ENCODE peak calls at places on chromosome 16, in six cellular contexts. One of them, this sample, is unnamed.
A peak's percentile ranks its signal among the peaks of the same experiment; 100 is the strongest.

GRCh38 chr16:16014329-16015224 is 65.2 kb downstream of the ABCC1 start:
- DNase-seq in GM10248: no peak
- DNase-seq in nephron progenitor cell: no peak
- DNase-seq in dorsolateral prefrontal cortex: no peak
- DNase-seq in brain microvascular endothelial cell: no peak
- DNase-seq in choroid plexus epithelial cell: peak; percentile 56
- DNase-seq in this sample: no peak

GRCh38 chr16:57184890-57185445 is 871 bp downstream of the PSME3IP1 start:
- DNase-seq in nephron progenitor cell: no peak
- DNase-seq in GM10248: no peak
- DNase-seq in dorsolateral prefrontal cortex: no peak
- DNase-seq in brain microvascular endothelial cell: no peak
- DNase-seq in choroid plexus epithelial cell: no peak
- DNase-seq in this sample: no peak

GRCh38 chr16:17465460-17465859 is 5.3 kb downstream of the XYLT1 start:
- DNase-seq in GM10248: no peak
- DNase-seq in brain microvascular endothelial cell: no peak
- DNase-seq in dorsolateral prefrontal cortex: no peak
- DNase-seq in choroid plexus epithelial cell: no peak
- DNase-seq in nephron progenitor cell: no peak
- DNase-seq in this sample: no peak

GRCh38 chr16:10078541-10078949 is 103.7 kb downstream of the GRIN2A start:
- DNase-seq in GM10248: no peak
- DNase-seq in dorsolateral prefrontal cortex: peak; percentile 47
- DNase-seq in brain microvascular endothelial cell: no peak
- DNase-seq in nephron progenitor cell: peak; percentile 6
- DNase-seq in choroid plexus epithelial cell: no peak
- DNase-seq in this sample: no peak

GRCh38 chr16:58155839-58156238 is 26.7 kb upstream of the CFAP20 start:
- DNase-seq in choroid plexus epithelial cell: no peak
- DNase-seq in dorsolateral prefrontal cortex: no peak
- DNase-seq in GM10248: no peak
- DNase-seq in nephron progenitor cell: no peak
- DNase-seq in brain microvascular endothelial cell: no peak
- DNase-seq in this sample: no peak

GRCh38 chr16:22300427-22301071 is 3.3 kb downstream of the POLR3E start:
- DNase-seq in GM10248: peak; percentile 54
- DNase-seq in choroid plexus epithelial cell: peak; percentile 74
- DNase-seq in brain microvascular endothelial cell: peak; percentile 45
- DNase-seq in nephron progenitor cell: peak; percentile 42
- DNase-seq in dorsolateral prefrontal cortex: peak; percentile 82
- DNase-seq in this sample: peak; percentile 53

GRCh38 chr16:57260294-57260929 is 15.4 kb downstream of the ARL2BP start:
- DNase-seq in brain microvascular endothelial cell: peak; percentile 66
- DNase-seq in GM10248: peak; percentile 68
- DNase-seq in nephron progenitor cell: no peak
- DNase-seq in choroid plexus epithelial cell: peak; percentile 87
- DNase-seq in dorsolateral prefrontal cortex: peak; percentile 67
- DNase-seq in this sample: peak; percentile 55

GRCh38 chr16:11118479-11118878 is 137.5 kb downstream of the SOCS1 start:
- DNase-seq in GM10248: no peak
- DNase-seq in choroid plexus epithelial cell: peak; percentile 50
- DNase-seq in brain microvascular endothelial cell: no peak
- DNase-seq in nephron progenitor cell: no peak
- DNase-seq in dorsolateral prefrontal cortex: no peak
- DNase-seq in this sample: no peak

GRCh38 chr16:74991593-74992403 is 6.9 kb upstream of the WDR59 start:
- DNase-seq in choroid plexus epithelial cell: no peak
- DNase-seq in brain microvascular endothelial cell: no peak
- DNase-seq in GM10248: no peak
- DNase-seq in dorsolateral prefrontal cortex: no peak
- DNase-seq in nephron progenitor cell: no peak
- DNase-seq in this sample: no peak

GRCh38 chr16:62475573-62475972 is 439.3 kb upstream of the CDH8 start:
- DNase-seq in brain microvascular endothelial cell: no peak
- DNase-seq in choroid plexus epithelial cell: no peak
- DNase-seq in GM10248: no peak
- DNase-seq in nephron progenitor cell: no peak
- DNase-seq in dorsolateral prefrontal cortex: no peak
- DNase-seq in this sample: no peak

GRCh38 chr16:20673882-20674683 is 23.4 kb downstream of the ACSM1 start:
- DNase-seq in GM10248: no peak
- DNase-seq in nephron progenitor cell: no peak
- DNase-seq in dorsolateral prefrontal cortex: no peak
- DNase-seq in brain microvascular endothelial cell: no peak
- DNase-seq in choroid plexus epithelial cell: no peak
- DNase-seq in this sample: no peak

GRCh38 chr16:15052747-15053476 is 3.0 kb downstream of the NTAN1 start:
- DNase-seq in dorsolateral prefrontal cortex: no peak
- DNase-seq in brain microvascular endothelial cell: no peak
- DNase-seq in choroid plexus epithelial cell: no peak
- DNase-seq in GM10248: no peak
- DNase-seq in nephron progenitor cell: no peak
- DNase-seq in this sample: no peak

GRCh38 chr16:5928476-5929055 is 831.0 kb upstream of the EEF2KMT start:
- DNase-seq in brain microvascular endothelial cell: no peak
- DNase-seq in choroid plexus epithelial cell: no peak
- DNase-seq in nephron progenitor cell: no peak
- DNase-seq in dorsolateral prefrontal cortex: no peak
- DNase-seq in GM10248: no peak
- DNase-seq in this sample: no peak

GRCh38 chr16:72247821-72248253 is 75.9 kb upstream of the PMFBP1 start:
- DNase-seq in brain microvascular endothelial cell: peak; percentile 28
- DNase-seq in GM10248: no peak
- DNase-seq in dorsolateral prefrontal cortex: no peak
- DNase-seq in nephron progenitor cell: no peak
- DNase-seq in choroid plexus epithelial cell: peak; percentile 47
- DNase-seq in this sample: no peak

GRCh38 chr16:17776888-17777287 is 306.1 kb upstream of the XYLT1 start:
- DNase-seq in nephron progenitor cell: no peak
- DNase-seq in choroid plexus epithelial cell: no peak
- DNase-seq in dorsolateral prefrontal cortex: no peak
- DNase-seq in GM10248: no peak
- DNase-seq in brain microvascular endothelial cell: no peak
- DNase-seq in this sample: no peak

GRCh38 chr16:11205065-11205699 is 50.8 kb downstream of the SOCS1 start:
- DNase-seq in brain microvascular endothelial cell: no peak
- DNase-seq in dorsolateral prefrontal cortex: no peak
- DNase-seq in GM10248: no peak
- DNase-seq in nephron progenitor cell: no peak
- DNase-seq in choroid plexus epithelial cell: no peak
- DNase-seq in this sample: no peak

GRCh38 chr16:11706180-11706742 is 36.4 kb downstream of the TXNDC11 start:
- DNase-seq in brain microvascular endothelial cell: no peak
- DNase-seq in dorsolateral prefrontal cortex: no peak
- DNase-seq in nephron progenitor cell: no peak
- DNase-seq in choroid plexus epithelial cell: peak; percentile 49
- DNase-seq in GM10248: no peak
- DNase-seq in this sample: no peak

GRCh38 chr16:30379165-30379783 is 3.1 kb downstream of the SEPTIN1 start:
- DNase-seq in dorsolateral prefrontal cortex: no peak
- DNase-seq in choroid plexus epithelial cell: no peak
- DNase-seq in nephron progenitor cell: no peak
- DNase-seq in GM10248: no peak
- DNase-seq in brain microvascular endothelial cell: no peak
- DNase-seq in this sample: no peak

GRCh38 chr16:57614546-57615343 is 13.7 kb upstream of the ADGRG1 start:
- DNase-seq in brain microvascular endothelial cell: no peak
- DNase-seq in nephron progenitor cell: no peak
- DNase-seq in choroid plexus epithelial cell: no peak
- DNase-seq in GM10248: no peak
- DNase-seq in dorsolateral prefrontal cortex: no peak
- DNase-seq in this sample: no peak

GRCh38 chr16:56999409-57000270 is 10.3 kb downstream of the NLRC5 start:
- DNase-seq in dorsolateral prefrontal cortex: no peak
- DNase-seq in choroid plexus epithelial cell: no peak
- DNase-seq in GM10248: peak; percentile 56
- DNase-seq in brain microvascular endothelial cell: no peak
- DNase-seq in nephron progenitor cell: no peak
- DNase-seq in this sample: no peak

GRCh38 chr16:9713907-9714306 is 468.3 kb downstream of the GRIN2A start:
- DNase-seq in GM10248: no peak
- DNase-seq in brain microvascular endothelial cell: no peak
- DNase-seq in nephron progenitor cell: no peak
- DNase-seq in dorsolateral prefrontal cortex: no peak
- DNase-seq in choroid plexus epithelial cell: no peak
- DNase-seq in this sample: no peak

GRCh38 chr16:14369734-14370598 is 260.1 kb downstream of the PARN start:
- DNase-seq in nephron progenitor cell: no peak
- DNase-seq in GM10248: no peak
- DNase-seq in brain microvascular endothelial cell: no peak
- DNase-seq in dorsolateral prefrontal cortex: no peak
- DNase-seq in choroid plexus epithelial cell: no peak
- DNase-seq in this sample: no peak

GRCh38 chr16:49111351-49111750 is 170.3 kb downstream of the CBLN1 start:
- DNase-seq in GM10248: no peak
- DNase-seq in nephron progenitor cell: no peak
- DNase-seq in dorsolateral prefrontal cortex: no peak
- DNase-seq in brain microvascular endothelial cell: no peak
- DNase-seq in choroid plexus epithelial cell: no peak
- DNase-seq in this sample: no peak
- TF ChIP-seq CTCF in GM10248: no peak
- TF ChIP-seq CTCF in nephron progenitor cell: no peak
- TF ChIP-seq CTCF in dorsolateral prefrontal cortex: no peak
- TF ChIP-seq CTCF in brain microvascular endothelial cell: no peak
- TF ChIP-seq CTCF in choroid plexus epithelial cell: no peak
- TF ChIP-seq CTCF in this sample: no peak

DNA sequence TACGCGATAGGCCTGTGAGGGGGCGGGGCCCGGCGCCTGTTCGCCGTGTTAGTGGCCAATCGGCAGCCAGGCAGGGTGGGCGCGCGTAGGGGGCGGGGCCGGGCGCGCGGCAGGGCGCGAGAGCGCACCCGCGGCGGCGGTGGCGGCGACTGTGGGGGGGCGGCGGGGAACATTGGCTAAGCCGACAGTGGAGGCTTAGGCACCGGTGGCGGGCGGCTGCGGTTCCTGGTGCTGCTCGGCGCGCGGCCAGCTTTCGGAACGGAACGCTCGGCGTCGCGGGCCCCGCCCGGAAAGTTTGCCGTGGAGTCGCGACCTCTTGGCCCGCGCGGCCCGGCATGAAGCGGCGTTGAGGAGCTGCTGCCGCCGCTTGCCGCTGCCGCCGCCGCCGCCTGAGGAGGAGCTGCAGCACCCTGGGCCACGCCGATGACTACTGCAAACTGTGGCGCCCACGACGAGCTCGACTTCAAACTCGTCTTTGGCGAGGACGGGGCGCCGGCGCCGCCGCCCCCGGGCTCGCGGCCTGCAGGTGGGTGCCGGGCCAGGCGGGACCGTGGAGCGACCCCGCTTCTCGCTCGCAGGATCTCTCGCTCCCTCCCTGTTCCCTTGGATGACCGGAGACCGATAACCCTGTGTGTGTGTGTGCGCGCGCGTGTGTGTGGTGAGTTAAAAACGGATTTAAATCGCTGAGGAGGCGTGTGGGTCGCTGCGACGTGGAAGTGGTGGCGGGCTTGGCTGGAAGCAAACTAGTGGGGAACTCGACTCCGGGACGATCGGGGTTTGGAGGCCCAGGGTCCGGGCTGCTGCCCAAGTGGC is at the start of gene NFATC3:
- DNase-seq in GM10248: peak; percentile 97
- DNase-seq in brain microvascular endothelial cell: peak; percentile 96
- DNase-seq in choroid plexus epithelial cell: peak; percentile 97
- DNase-seq in nephron progenitor cell: peak; percentile 99
- DNase-seq in dorsolateral prefrontal cortex: peak; percentile 95
- DNase-seq in this sample: peak; percentile 99
- TF ChIP-seq CTCF in GM10248: no peak
- TF ChIP-seq CTCF in brain microvascular endothelial cell: no peak
- TF ChIP-seq CTCF in choroid plexus epithelial cell: no peak
- TF ChIP-seq CTCF in nephron progenitor cell: no peak
- TF ChIP-seq CTCF in dorsolateral prefrontal cortex: peak; percentile 25
- TF ChIP-seq CTCF in this sample: peak; percentile 13

DNA sequence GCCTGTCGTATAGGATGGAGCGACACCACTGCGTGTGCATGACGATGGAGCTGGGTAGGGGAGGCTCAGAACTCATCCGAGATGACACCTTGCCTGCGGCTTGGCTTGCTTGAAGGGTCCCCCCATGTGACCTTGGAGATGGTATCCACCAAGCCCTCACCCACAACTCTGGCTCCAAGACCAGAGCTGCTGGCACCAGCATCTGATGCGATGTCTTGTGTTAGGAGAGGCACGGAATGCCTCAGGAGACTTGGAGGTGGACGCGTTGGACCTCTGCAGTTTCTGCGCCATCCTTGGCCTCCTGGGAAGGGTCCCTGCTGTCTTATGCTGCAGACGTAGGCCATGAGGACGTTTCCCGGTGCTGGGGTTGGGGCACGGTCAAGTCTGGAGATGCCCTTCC is 7.8 kb downstream of the CRAMP1 start:
- DNase-seq in choroid plexus epithelial cell: no peak
- DNase-seq in GM10248: no peak
- DNase-seq in brain microvascular endothelial cell: no peak
- DNase-seq in nephron progenitor cell: no peak
- DNase-seq in dorsolateral prefrontal cortex: no peak
- DNase-seq in this sample: no peak
- TF ChIP-seq CTCF in choroid plexus epithelial cell: no peak
- TF ChIP-seq CTCF in GM10248: no peak
- TF ChIP-seq CTCF in brain microvascular endothelial cell: no peak
- TF ChIP-seq CTCF in nephron progenitor cell: no peak
- TF ChIP-seq CTCF in dorsolateral prefrontal cortex: no peak
- TF ChIP-seq CTCF in this sample: no peak

GRCh38 chr16:31696968-31697743 is 169.5 kb downstream of the AHSP start:
- DNase-seq in brain microvascular endothelial cell: peak; percentile 24
- DNase-seq in GM10248: no peak
- DNase-seq in nephron progenitor cell: no peak
- DNase-seq in choroid plexus epithelial cell: peak; percentile 81
- DNase-seq in dorsolateral prefrontal cortex: no peak
- DNase-seq in this sample: no peak
- TF ChIP-seq CTCF in brain microvascular endothelial cell: peak; percentile 61
- TF ChIP-seq CTCF in GM10248: peak; percentile 51
- TF ChIP-seq CTCF in nephron progenitor cell: peak; percentile 64
- TF ChIP-seq CTCF in choroid plexus epithelial cell: peak; percentile 86
- TF ChIP-seq CTCF in dorsolateral prefrontal cortex: peak; percentile 49
- TF ChIP-seq CTCF in this sample: peak; percentile 64

DNA sequence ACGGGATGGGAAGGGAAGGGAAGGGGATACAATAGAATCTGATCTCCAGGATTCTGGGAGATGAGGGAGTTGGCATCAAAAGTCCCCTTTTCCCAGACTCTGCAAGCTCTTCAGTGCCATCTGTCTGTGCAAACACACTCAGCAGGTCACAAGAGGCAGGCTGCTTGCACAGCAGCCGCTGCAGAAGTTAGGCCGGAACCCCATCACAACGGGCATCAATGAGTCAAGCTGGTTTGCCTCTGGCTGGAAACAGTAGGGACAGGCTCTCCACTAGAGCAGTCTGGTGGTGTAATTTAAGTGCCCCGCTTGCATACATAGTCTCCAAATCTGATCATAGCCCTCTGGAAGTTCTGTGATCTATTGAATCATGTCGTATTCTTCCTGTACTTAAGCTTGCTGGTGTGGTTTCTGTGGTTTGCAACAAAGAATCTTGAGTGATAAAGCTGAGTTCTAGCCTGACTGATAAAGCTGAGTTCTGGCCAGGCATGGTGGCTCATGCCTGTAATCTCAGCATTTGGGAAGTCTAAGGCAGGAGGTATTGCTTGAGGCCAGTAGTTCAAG is 33.7 kb upstream of the KDM8 start:
- DNase-seq in choroid plexus epithelial cell: peak; percentile 93
- DNase-seq in dorsolateral prefrontal cortex: no peak
- DNase-seq in GM10248: no peak
- DNase-seq in brain microvascular endothelial cell: peak; percentile 98
- DNase-seq in nephron progenitor cell: no peak
- DNase-seq in this sample: peak; percentile 80
- TF ChIP-seq CTCF in choroid plexus epithelial cell: peak; percentile 55
- TF ChIP-seq CTCF in dorsolateral prefrontal cortex: no peak
- TF ChIP-seq CTCF in GM10248: no peak
- TF ChIP-seq CTCF in brain microvascular endothelial cell: peak; percentile 66
- TF ChIP-seq CTCF in nephron progenitor cell: no peak
- TF ChIP-seq CTCF in this sample: peak; percentile 73